ENCODE peak calls at places on chromosomes 7 and 10, in nine cellular contexts. V is glutamatergic neuron; F is body of pancreas; Y is left lung; H is GM23338; U is Calu3; A is CD8-positive, alpha-beta T cell; L is tibial artery; W is H9. P is an unnamed sample.

GRCh38 chr10:11153766-11154165 is 136.1 kb downstream of the CELF2 start:
- DNase-seq in A (no peak), W (no peak), F (no peak), Y (no peak), H (no peak), U (no peak), L (no peak), V (no peak), P (no peak)

GRCh38 chr7:102288285-102288930 is 1.7 kb downstream of the SH2B2 start:
- DNase-seq in W (no peak), A (no peak), U (no peak), H (no peak), V (no peak), Y (no peak), L (no peak), F (no peak), P (no peak)

GRCh38 chr10:20013991-20014750 is 197.9 kb downstream of the PLXDC2 start:
- DNase-seq in A (no peak), Y (no peak), H (no peak), V (no peak), L (no peak), U (no peak), F (no peak), W (no peak), P (no peak)

GRCh38 chr7:79820387-79820786 is 314.2 kb upstream of the GNAI1 start:
- DNase-seq in L (peak), W (no peak), Y (no peak), H (peak), U (no peak), F (peak), V (peak), A (no peak), P (no peak)

GRCh38 chr7:51263631-51264484 is 52.8 kb downstream of the COBL start:
- DNase-seq in U (peak), W (no peak), H (no peak), A (no peak), L (no peak), Y (no peak), F (peak), V (no peak), P (no peak)

GRCh38 chr10:125011926-125012705 is 70.2 kb downstream of the ZRANB1 start:
- DNase-seq in H (no peak), F (no peak), W (no peak), Y (peak), L (peak), V (no peak), U (no peak), A (no peak), P (no peak)

GRCh38 chr7:96179341-96179740 is 142.6 kb downstream of the SLC25A13 start:
- DNase-seq in A (no peak), W (no peak), L (no peak), F (no peak), V (no peak), H (no peak), Y (no peak), U (no peak), P (no peak)

GRCh38 chr10:57846307-57847065 is 421.2 kb downstream of the IPMK start:
- DNase-seq in W (no peak), Y (no peak), H (no peak), L (no peak), F (no peak), U (no peak), V (no peak), A (no peak), P (no peak)

GRCh38 chr10:102261842-102262241 is 16.5 kb downstream of the GBF1 start:
- DNase-seq in V (no peak), H (no peak), Y (no peak), A (no peak), U (no peak), W (no peak), L (no peak), F (no peak), P (no peak)

GRCh38 chr10:109430844-109431243 is 492.5 kb downstream of the XPNPEP1 start:
- DNase-seq in U (no peak), Y (no peak), A (no peak), H (no peak), L (no peak), V (no peak), W (no peak), F (no peak), P (no peak)

GRCh38 chr10:48612241-48612943 is 7.5 kb upstream of the ARHGAP22 start:
- DNase-seq in W (no peak), U (no peak), L (no peak), F (no peak), H (no peak), A (no peak), Y (no peak), V (no peak), P (no peak)

GRCh38 chr10:88886557-88886956 is 6.5 kb downstream of the STAMBPL1 start:
- DNase-seq in H (no peak), L (no peak), W (no peak), U (no peak), Y (no peak), A (no peak), F (no peak), V (no peak), P (no peak)

GRCh38 chr10:121332829-121333765 is 265.1 kb downstream of the FGFR2 start:
- DNase-seq in Y (no peak), A (no peak), V (no peak), H (no peak), L (no peak), W (no peak), F (no peak), U (no peak), P (no peak)

GRCh38 chr7:23863209-23863798 is 153.3 kb downstream of the STK31 start:
- DNase-seq in Y (no peak), U (peak), H (peak), W (no peak), F (peak), V (no peak), L (no peak), A (no peak), P (no peak)

GRCh38 chr7:38321515-38321944 is 48.1 kb upstream of the TARP start:
- DNase-seq in A (no peak), V (no peak), L (peak), W (no peak), F (no peak), H (no peak), U (no peak), Y (no peak), P (no peak)

GRCh38 chr10:92239600-92240288 is 51.1 kb downstream of the CPEB3 start:
- DNase-seq in Y (peak), H (peak), U (peak), W (peak), L (peak), V (peak), F (peak), A (peak), P (peak)

GRCh38 chr10:33155720-33156638 is 178.5 kb downstream of the NRP1 start:
- DNase-seq in F (peak), U (peak), H (peak), Y (no peak), V (no peak), L (no peak), W (no peak), A (no peak), P (no peak)

GRCh38 chr7:17466201-17466600 is 167.7 kb downstream of the AHR start:
- DNase-seq in W (no peak), H (no peak), A (no peak), U (no peak), L (no peak), F (no peak), Y (no peak), V (no peak), P (no peak)

GRCh38 chr7:77811895-77812685 is 13.5 kb downstream of the PHTF2 start:
- DNase-seq in L (no peak), U (no peak), W (no peak), H (no peak), A (no peak), F (no peak), V (no peak), Y (no peak), P (no peak)

GRCh38 chr10:29435809-29436501 is 147.1 kb downstream of the LYZL1 start:
- DNase-seq in U (no peak), L (no peak), H (no peak), Y (no peak), V (no peak), A (no peak), F (no peak), W (no peak), P (no peak)

GRCh38 chr7:98168181-98168903 is 42.9 kb upstream of the BHLHA15 start:
- DNase-seq in H (peak), A (peak), U (peak), L (peak), V (no peak), W (peak), F (peak), Y (no peak), P (peak)

GRCh38 chr10:89419548-89419947 is 5.2 kb downstream of the IFIT5 start:
- DNase-seq in F (no peak), U (no peak), A (no peak), L (no peak), V (no peak), Y (no peak), H (peak), W (no peak), P (no peak)

GRCh38 chr7:22853674-22854157 is 31.1 kb upstream of the TOMM7 start:
- DNase-seq in V (no peak), W (peak), U (no peak), F (no peak), Y (no peak), H (peak), A (peak), L (peak), P (no peak)

GRCh38 chr7:340200-340937 is 50.4 kb downstream of the FOXL3 start:
- DNase-seq in U (no peak), L (no peak), A (no peak), H (no peak), V (no peak), F (peak), Y (peak), W (no peak), P (no peak)

GRCh38 chr7:33043875-33044718 is 18.5 kb downstream of the NT5C3A start:
- DNase-seq in Y (no peak), W (no peak), V (no peak), U (peak), H (no peak), F (peak), A (no peak), L (no peak), P (no peak)

GRCh38 chr7:131621652-131622051 is 65.2 kb upstream of the PODXL start:
- DNase-seq in Y (no peak), U (no peak), A (no peak), H (no peak), V (no peak), W (no peak), L (no peak), F (no peak), P (no peak)

GRCh38 chr7:65325793-65326432 is 47.7 kb upstream of the ZNF92 start:
- DNase-seq in V (no peak), W (no peak), U (no peak), L (no peak), Y (no peak), F (no peak), H (no peak), A (no peak), P (no peak)

GRCh38 chr7:130298927-130299326 is 6.0 kb downstream of the CPA4 start:
- DNase-seq in L (no peak), A (no peak), H (no peak), Y (no peak), F (no peak), V (no peak), W (no peak), U (peak), P (no peak)

GRCh38 chr7:73896454-73896853 is 35.5 kb downstream of the TMEM270 start:
- DNase-seq in Y (no peak), L (no peak), H (no peak), V (no peak), F (no peak), U (no peak), A (no peak), W (no peak), P (no peak)

GRCh38 chr7:80047032-80047431 is 87.6 kb upstream of the GNAI1 start:
- DNase-seq in W (no peak), L (no peak), V (no peak), H (no peak), A (no peak), U (no peak), F (no peak), Y (no peak), P (no peak)

DNA sequence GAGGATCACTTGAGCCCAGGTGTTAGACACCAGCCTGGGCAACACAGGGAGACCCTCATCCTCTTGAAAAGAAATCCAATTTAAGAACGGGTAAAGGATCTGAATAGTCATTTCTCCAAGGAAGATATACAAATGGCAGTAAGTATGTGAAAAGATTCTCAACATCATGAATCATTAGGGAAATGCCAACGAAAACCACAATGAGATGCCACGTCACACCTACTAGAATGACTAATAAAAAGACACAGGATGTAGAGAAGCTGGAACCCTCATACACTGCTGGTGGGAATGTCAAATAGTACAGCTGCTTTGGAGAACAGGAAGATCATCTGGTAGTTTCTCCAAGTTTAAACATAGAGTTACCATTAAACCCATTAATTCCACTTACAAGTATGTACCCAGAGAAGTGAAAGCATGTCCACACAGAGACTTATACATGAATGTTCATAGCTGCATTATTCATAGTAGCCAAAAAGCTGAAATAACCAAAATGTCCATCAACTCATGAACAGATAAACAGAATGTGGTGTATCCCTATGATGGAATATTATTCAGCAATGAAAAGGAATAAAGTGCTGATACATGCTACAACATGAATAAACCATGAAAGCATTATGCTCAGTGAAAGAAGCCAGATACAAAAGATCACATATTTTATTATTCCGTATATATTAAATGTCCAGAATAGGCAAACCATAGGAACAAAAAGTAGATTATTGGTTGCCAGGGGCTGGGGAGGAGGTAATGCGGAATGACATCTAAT is 13.1 kb upstream of the ZMIZ2 start:
- DNase-seq in U (peak), F (no peak), H (no peak), L (no peak), W (no peak), A (peak), V (no peak), Y (no peak), P (no peak)
- TF ChIP-seq CTCF in U (no peak), F (no peak), H (no peak), L (no peak), W (no peak), A (no peak), V (no peak), Y (no peak), P (no peak)

GRCh38 chr7:82388138-82388537 is 55.4 kb downstream of the CACNA2D1 start:
- DNase-seq in L (no peak), F (no peak), U (no peak), V (no peak), W (no peak), Y (no peak), H (no peak), A (no peak), P (no peak)
- TF ChIP-seq CTCF in L (no peak), F (no peak), U (no peak), V (no peak), W (no peak), Y (no peak), H (no peak), A (no peak), P (no peak)

GRCh38 chr10:56449770-56450169 is 88.7 kb upstream of the ZWINT start:
- DNase-seq in L (no peak), A (no peak), W (no peak), H (peak), U (no peak), F (no peak), Y (no peak), V (no peak), P (no peak)
- TF ChIP-seq CTCF in L (no peak), A (no peak), W (peak), H (no peak), U (peak), F (no peak), Y (no peak), V (peak), P (no peak)

GRCh38 chr7:85829176-85829575 is 642.3 kb upstream of the SEMA3D start:
- DNase-seq in U (no peak), W (no peak), V (no peak), H (no peak), Y (no peak), L (no peak), A (no peak), F (no peak), P (no peak)

GRCh38 chr7:85833071-85833470 is 646.2 kb upstream of the SEMA3D start:
- DNase-seq in W (no peak), Y (no peak), H (no peak), V (no peak), U (no peak), F (no peak), A (no peak), L (no peak), P (no peak)

GRCh38 chr7:85828654-85829053 is 641.8 kb upstream of the SEMA3D start:
- DNase-seq in A (no peak), Y (no peak), U (no peak), W (no peak), F (no peak), V (no peak), H (no peak), L (no peak), P (no peak)

GRCh38 chr7:85830982-85831381 is 644.1 kb upstream of the SEMA3D start:
- DNase-seq in H (no peak), Y (no peak), W (no peak), A (no peak), F (no peak), V (no peak), L (no peak), U (no peak), P (no peak)

DNA sequence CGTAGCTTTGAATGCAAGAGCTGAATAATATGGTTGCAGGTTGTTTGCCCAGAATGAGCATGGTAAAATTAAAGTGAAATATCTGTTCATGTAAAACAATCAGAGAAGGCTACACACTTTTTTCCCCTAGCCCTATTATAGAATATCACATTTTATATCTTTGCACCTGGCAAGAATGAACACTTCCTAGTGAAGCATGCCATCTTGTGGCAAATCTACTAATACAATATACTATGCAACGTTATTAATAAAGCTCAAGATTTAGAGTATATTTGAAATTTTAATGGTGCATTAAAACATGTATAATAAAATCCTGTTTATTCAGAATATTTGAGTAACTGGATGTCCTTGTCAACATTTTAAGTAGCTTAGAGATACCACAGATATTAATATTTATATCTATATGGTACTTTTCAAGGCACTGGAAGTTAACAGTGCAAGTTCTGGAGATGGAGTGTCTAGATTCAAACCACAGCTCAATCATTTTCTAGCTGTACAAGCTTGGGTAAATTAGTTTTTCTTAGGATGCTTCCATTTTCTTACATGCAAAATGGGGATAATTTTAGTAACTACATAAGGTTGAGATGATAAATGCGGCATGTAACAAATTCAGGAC is 643.1 kb upstream of the SEMA3D start:
- DNase-seq in V (no peak), L (no peak), A (no peak), Y (no peak), F (no peak), H (no peak), W (no peak), U (no peak), P (no peak)
- TF ChIP-seq CTCF in V (no peak), L (no peak), A (no peak), Y (no peak), F (peak), H (peak), W (peak), U (no peak), P (no peak)

GRCh38 chr10:51638737-51639136 is 60.7 kb downstream of the CSTF2T start:
- DNase-seq in W (no peak), U (no peak), H (no peak), V (no peak), L (no peak), F (no peak), A (no peak), Y (no peak), P (no peak)
- TF ChIP-seq CTCF in W (no peak), U (no peak), H (no peak), V (peak), L (no peak), F (no peak), A (no peak), Y (no peak), P (no peak)

GRCh38 chr7:44845476-44845875 is 2.4 kb downstream of the H2AZ2 start:
- DNase-seq in H (no peak), A (no peak), V (no peak), Y (no peak), W (no peak), U (no peak), L (no peak), F (no peak), P (no peak)

GRCh38 chr7:44849277-44850210 is 1.7 kb upstream of the H2AZ2 start:
- DNase-seq in V (no peak), Y (no peak), U (no peak), L (no peak), W (no peak), F (no peak), A (no peak), H (no peak), P (no peak)

GRCh38 chr7:44846816-44847508 is 925 bp downstream of the H2AZ2 start:
- DNase-seq in Y (no peak), H (no peak), W (no peak), U (no peak), F (no peak), A (no peak), L (no peak), V (no peak), P (no peak)

GRCh38 chr7:44847509-44847919 is 373 bp downstream of the H2AZ2 start:
- DNase-seq in W (no peak), L (peak), V (peak), U (peak), F (peak), H (peak), Y (peak), A (peak), P (peak)

DNA sequence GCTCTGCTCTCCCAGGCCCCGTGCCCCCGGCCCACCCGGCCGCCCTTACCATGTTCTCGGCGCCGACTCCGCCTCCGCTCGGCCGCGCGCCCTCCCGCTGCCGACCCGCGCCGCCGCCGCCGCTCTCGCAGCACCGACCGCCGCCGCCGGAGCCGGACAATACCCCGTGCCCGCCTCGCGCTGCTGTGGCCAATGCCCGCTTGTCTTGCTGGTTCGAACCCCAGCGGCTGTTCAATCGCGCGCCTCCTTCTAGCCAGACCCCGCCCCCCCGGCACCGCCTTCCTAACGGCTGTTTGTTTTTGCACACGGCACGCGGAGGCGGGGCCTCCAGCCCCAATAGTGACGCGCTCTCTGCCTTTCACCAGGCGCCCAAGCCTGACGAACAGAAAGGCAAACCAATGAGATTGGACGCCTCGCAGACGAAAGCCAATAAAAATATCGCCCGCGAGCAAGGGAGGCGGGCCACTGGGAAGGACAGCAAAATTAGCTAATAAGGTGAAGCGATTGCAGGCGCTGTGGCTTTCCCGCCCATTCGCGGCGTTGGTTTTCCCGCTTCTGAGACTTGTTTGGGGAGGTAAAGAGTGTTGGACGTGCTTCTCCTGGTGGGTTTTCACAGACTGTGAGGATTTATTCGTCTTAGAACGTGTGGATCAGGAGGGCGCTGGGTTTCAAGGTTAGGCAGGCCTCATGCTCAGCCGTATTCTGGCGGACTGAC is at the start of gene H2AZ2:
- DNase-seq in Y (peak), A (peak), L (peak), U (peak), H (peak), F (peak), V (peak), W (peak), P (peak)
- TF ChIP-seq CTCF in Y (peak), A (no peak), L (no peak), U (no peak), H (no peak), F (no peak), V (peak), W (no peak), P (peak)